ENCODE peak calls at places on chromosomes 6 and 20, in eight cellular contexts. L, H, Q, D, G, A, X and M are unnamed samples. For H3K36me3, the result is how much of the 10 kb centered on the place peaks cover.

GRCh38 chr6:118965354-118965753 is 30.4 kb upstream of the MCM9 start:
- DNase-seq in H (no peak), X (no peak), L (no peak), Q (no peak), G (no peak), A (no peak), D (no peak), M (no peak)

GRCh38 chr6:139129284-139129683 is 5.6 kb upstream of the HECA start:
- DNase-seq in Q (no peak), L (peak), A (no peak), D (no peak), X (no peak), G (no peak), H (no peak), M (no peak)

GRCh38 chr20:25984933-25985332 is 288.3 kb upstream of the ZNF337 start:
- DNase-seq in Q (no peak), H (no peak), G (no peak), D (peak), A (no peak), L (no peak), X (peak), M (no peak)

GRCh38 chr20:309306-309840 is 12.0 kb downstream of the ZCCHC3 start:
- DNase-seq in H (no peak), A (no peak), Q (no peak), D (no peak), G (no peak), X (no peak), L (no peak), M (no peak)

GRCh38 chr6:111210074-111210729 is 122.9 kb downstream of the SLC16A10 start:
- DNase-seq in Q (peak), G (peak), A (no peak), H (no peak), L (peak), D (no peak), X (no peak), M (peak)

GRCh38 chr6:88730602-88731001 is 232.8 kb downstream of the RNGTT start:
- DNase-seq in A (no peak), G (no peak), X (no peak), H (no peak), D (no peak), Q (peak), L (peak), M (peak)

GRCh38 chr20:53914091-53914860 is 156.1 kb downstream of the BCAS1 start:
- DNase-seq in D (no peak), A (no peak), L (no peak), Q (no peak), G (no peak), H (no peak), X (peak), M (no peak)

GRCh38 chr20:64065973-64066341 is 3.0 kb downstream of the TCEA2 start:
- DNase-seq in X (peak), Q (peak), D (no peak), L (peak), G (peak), A (no peak), H (no peak), M (no peak)

GRCh38 chr6:166005846-166006592 is 161.6 kb downstream of the TBXT start:
- DNase-seq in A (no peak), X (peak), Q (no peak), L (no peak), H (peak), D (peak), G (no peak), M (peak)

GRCh38 chr6:151885234-151885633 is 77.8 kb downstream of the ESR1 start:
- DNase-seq in L (peak), X (no peak), A (no peak), G (no peak), H (no peak), D (no peak), Q (no peak), M (no peak)

GRCh38 chr20:19478320-19478719 is 265.9 kb downstream of the SLC24A3 start:
- DNase-seq in X (no peak), A (no peak), L (no peak), G (no peak), D (no peak), Q (no peak), H (no peak), M (no peak)

GRCh38 chr6:170122676-170123075 is 168.2 kb downstream of the DLL1 start:
- DNase-seq in G (no peak), A (no peak), Q (no peak), H (no peak), X (no peak), L (peak), D (no peak), M (no peak)

GRCh38 chr20:31769681-31770080 is 30.6 kb downstream of the TPX2 start:
- DNase-seq in A (no peak), D (no peak), X (no peak), L (no peak), G (no peak), Q (no peak), H (no peak), M (no peak)

GRCh38 chr6:36301085-36301658 is 31.3 kb downstream of the PNPLA1 start:
- DNase-seq in Q (no peak), A (no peak), X (no peak), H (no peak), L (no peak), D (no peak), G (no peak), M (no peak)

GRCh38 chr6:161292145-161292544 is 18.3 kb upstream of the AGPAT4 start:
- DNase-seq in G (no peak), D (no peak), H (no peak), A (no peak), Q (peak), X (no peak), L (no peak), M (peak)

GRCh38 chr20:48787861-48788375 is 39.9 kb downstream of the PREX1 start:
- DNase-seq in Q (no peak), A (no peak), G (no peak), X (no peak), L (peak), H (peak), D (no peak), M (no peak)

GRCh38 chr6:28598757-28599686 is 73.3 kb downstream of the GPX5 start:
- DNase-seq in A (no peak), Q (no peak), L (no peak), H (no peak), X (no peak), D (no peak), G (no peak), M (no peak)

GRCh38 chr20:46202758-46203509 is 84.8 kb downstream of the CD40 start:
- DNase-seq in G (no peak), D (peak), X (no peak), A (no peak), L (no peak), Q (no peak), H (no peak), M (no peak)

GRCh38 chr6:136403166-136403980 is 113.7 kb upstream of the BCLAF1 start:
- DNase-seq in A (no peak), H (no peak), Q (no peak), X (no peak), D (no peak), L (peak), G (peak), M (no peak)

GRCh38 chr6:125954735-125955410 is 1.7 kb upstream of the HINT3 start:
- DNase-seq in D (no peak), A (no peak), G (no peak), H (no peak), L (no peak), X (no peak), Q (no peak), M (no peak)

GRCh38 chr6:27545271-27546046 is 72.6 kb upstream of the ZNF184 start:
- DNase-seq in D (no peak), A (no peak), X (no peak), H (no peak), Q (peak), G (peak), L (peak), M (peak)

GRCh38 chr20:3927486-3928291 is 38.5 kb downstream of the PANK2 start:
- DNase-seq in G (no peak), A (no peak), D (peak), L (no peak), Q (peak), H (no peak), X (no peak), M (peak)

GRCh38 chr20:13221673-13222318 is 722 bp downstream of the ISM1 start:
- DNase-seq in Q (peak), G (peak), L (peak), H (peak), D (no peak), X (peak), A (no peak), M (peak)

GRCh38 chr20:53080969-53081871 is 109.1 kb downstream of the TSHZ2 start:
- DNase-seq in A (no peak), Q (no peak), X (peak), D (peak), L (peak), G (no peak), H (no peak), M (no peak)

GRCh38 chr6:25703005-25703404 is 51.0 kb downstream of the SCGN start:
- DNase-seq in D (no peak), H (no peak), X (no peak), A (no peak), L (no peak), Q (no peak), G (no peak), M (no peak)

GRCh38 chr20:6976096-6976495 is 208.6 kb downstream of the BMP2 start:
- DNase-seq in X (no peak), D (no peak), A (no peak), Q (no peak), L (no peak), H (no peak), G (no peak), M (no peak)

GRCh38 chr20:54479138-54479906 is 3.9 kb downstream of the DOK5 start:
- DNase-seq in L (no peak), X (no peak), Q (peak), G (peak), H (no peak), A (no peak), D (no peak), M (peak)

GRCh38 chr6:114304304-114304887 is 38.4 kb downstream of the HS3ST5 start:
- DNase-seq in D (no peak), L (peak), G (peak), Q (peak), H (no peak), X (no peak), A (no peak), M (no peak)

GRCh38 chr20:50517817-50518154 is 7.6 kb downstream of the PTPN1 start:
- DNase-seq in G (no peak), A (no peak), Q (no peak), D (no peak), X (no peak), L (no peak), H (no peak), M (no peak)

GRCh38 chr6:96410467-96410866 is 111.1 kb upstream of the UFL1 start:
- DNase-seq in Q (no peak), L (no peak), D (no peak), A (no peak), G (no peak), H (no peak), X (no peak), M (no peak)

GRCh38 chr6:168427184-168427583 is 13.8 kb upstream of the SMOC2 start:
- DNase-seq in A (no peak), L (no peak), Q (no peak), H (no peak), D (no peak), G (no peak), X (no peak), M (no peak)

GRCh38 chr6:127347188-127347587 is 3.8 kb upstream of the ECHDC1 start:
- DNase-seq in D (no peak), A (no peak), G (no peak), X (no peak), L (peak), Q (no peak), H (no peak), M (no peak)

GRCh38 chr6:139028658-139029469 is at the start of gene ABRACL:
- DNase-seq in D (peak), A (peak), G (peak), L (peak), H (peak), Q (peak), X (peak), M (peak)

GRCh38 chr6:152605901-152606390 is 31.2 kb downstream of the SYNE1 start:
- DNase-seq in G (no peak), Q (no peak), D (no peak), X (no peak), A (no peak), H (no peak), L (no peak), M (no peak)

GRCh38 chr20:33568378-33569289 is 78.7 kb downstream of the CBFA2T2 start:
- DNase-seq in Q (peak), D (peak), H (no peak), X (no peak), G (no peak), A (no peak), L (no peak), M (peak)

GRCh38 chr20:16040742-16041141 is 532.5 kb downstream of the KIF16B start:
- DNase-seq in A (no peak), D (no peak), H (no peak), L (no peak), G (no peak), Q (no peak), X (no peak), M (no peak)

GRCh38 chr6:31945507-31946369 is at the start of gene CFB:
- DNase-seq in L (peak), A (peak), Q (peak), H (peak), D (peak), X (peak), G (no peak), M (peak)

GRCh38 chr6:42569102-42570028 is 5.5 kb downstream of the UBR2 start:
- DNase-seq in G (no peak), H (no peak), A (no peak), D (no peak), Q (no peak), X (no peak), L (peak), M (no peak)

GRCh38 chr6:31305674-31306219 is 33.9 kb upstream of the HLA-C start:
- DNase-seq in Q (no peak), A (no peak), D (no peak), H (no peak), G (no peak), X (no peak), L (no peak), M (no peak)

GRCh38 chr6:100568255-100568654 is 103.5 kb upstream of the SIM1 start:
- DNase-seq in L (peak), Q (no peak), A (no peak), G (no peak), X (no peak), H (no peak), D (no peak), M (no peak)

GRCh38 chr6:73362358-73362757 is at the start of gene KHDC3L:
- DNase-seq in Q (no peak), A (no peak), L (no peak), G (no peak), D (no peak), H (no peak), X (no peak), M (no peak)
- TF ChIP-seq CTCF in Q (no peak), A (no peak), L (no peak), G (no peak), D (no peak), H (no peak), X (no peak), M (no peak)

GRCh38 chr6:149330133-149330532 is 12.6 kb downstream of the TAB2 start:
- DNase-seq in A (no peak), G (no peak), H (no peak), L (no peak), X (no peak), D (no peak), Q (no peak), M (no peak)

GRCh38 chr6:149331043-149331807 is 13.7 kb downstream of the TAB2 start:
- DNase-seq in D (no peak), A (no peak), G (no peak), H (no peak), Q (no peak), L (no peak), X (no peak), M (no peak)

GRCh38 chr6:149332602-149333311 is 15.2 kb downstream of the TAB2 start:
- DNase-seq in H (no peak), A (no peak), L (no peak), Q (no peak), X (no peak), G (no peak), D (no peak), M (no peak)

GRCh38 chr6:149334201-149334600 is 16.7 kb downstream of the TAB2 start:
- DNase-seq in X (no peak), L (peak), H (no peak), Q (no peak), D (no peak), A (no peak), G (no peak), M (no peak)

DNA sequence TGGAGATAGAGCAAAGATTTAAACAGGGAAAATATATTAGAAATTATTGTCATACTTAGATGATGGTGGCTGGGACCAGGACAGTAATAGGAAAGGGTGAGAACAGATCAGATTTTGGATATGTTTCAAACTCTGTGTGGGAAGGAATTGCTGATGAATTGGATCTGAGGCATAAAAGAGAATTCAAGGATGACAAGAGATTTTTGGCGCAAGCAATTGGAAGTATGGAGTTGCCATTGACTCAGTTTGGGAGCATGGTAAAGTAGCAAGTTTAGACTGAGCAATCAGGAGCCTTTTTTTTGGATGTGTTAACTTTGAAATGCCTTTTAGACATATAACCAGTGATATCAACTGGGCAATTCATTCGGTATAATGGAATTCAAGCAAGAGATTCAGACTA is 14.4 kb downstream of the TAB2 start:
- DNase-seq in A (no peak), Q (no peak), H (no peak), L (no peak), D (no peak), G (no peak), X (no peak), M (no peak)
- H3K4me3 ChIP-seq in A (no peak), Q (no peak), H (no peak), L (no peak), D (no peak), G (no peak), X (no peak), M (no peak)

DNA sequence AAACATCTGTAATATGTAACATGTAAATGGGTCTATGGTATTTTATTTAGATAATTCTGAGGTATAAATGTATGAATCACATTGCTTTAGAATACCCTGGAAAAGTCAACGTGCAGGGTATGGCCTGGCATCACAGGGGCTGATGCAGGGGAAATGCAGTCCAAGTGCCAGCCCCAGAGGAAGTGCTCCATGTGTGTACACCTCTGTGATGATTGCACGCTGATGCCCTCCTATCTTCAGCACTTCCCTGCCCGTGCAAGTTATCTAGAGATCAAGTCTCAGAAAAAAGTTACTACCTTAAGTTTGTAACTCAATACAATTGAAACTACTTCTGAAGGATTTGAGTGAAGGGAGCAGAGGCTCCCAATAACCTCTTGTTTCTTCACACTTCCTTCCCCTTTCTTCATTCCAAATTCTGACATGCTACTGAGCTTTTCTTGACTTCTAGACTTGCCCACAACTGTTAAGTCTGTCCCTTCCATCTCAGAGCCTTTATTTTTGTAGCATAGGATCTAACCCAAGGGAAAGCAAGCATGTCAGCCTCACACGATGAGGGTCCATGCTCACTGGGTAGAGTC is 2.2 kb downstream of the SMLR1 start:
- DNase-seq in G (no peak), H (no peak), D (no peak), L (no peak), A (no peak), X (no peak), Q (no peak), M (no peak)
- H3K36me3 ChIP-seq in G (under half), H (under half), D (under half), L (under half), A (under half), X (under half), Q (under half), M (under half)

DNA sequence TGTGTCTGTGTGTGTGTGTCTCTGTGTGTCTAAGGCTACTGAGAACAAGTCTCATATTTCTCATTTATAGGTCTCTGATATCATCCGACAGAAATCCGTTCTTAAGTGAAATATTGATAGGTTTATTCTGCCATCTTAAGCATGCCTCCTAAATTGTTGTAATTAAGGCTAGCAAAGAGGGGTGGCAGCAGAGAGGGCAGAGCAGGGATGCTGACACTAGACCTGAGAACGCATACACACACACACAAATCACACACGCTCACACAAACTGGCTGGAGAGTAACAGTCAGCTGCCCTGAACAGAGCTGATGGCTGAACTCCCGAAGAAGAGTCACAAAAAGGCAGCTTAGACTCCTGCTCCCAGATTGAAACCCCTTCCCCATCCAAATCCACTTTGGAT is 85.0 kb upstream of the LRFN2 start:
- DNase-seq in X (no peak), G (no peak), H (no peak), L (no peak), Q (peak), A (no peak), D (no peak), M (peak)
- TF ChIP-seq CTCF in X (no peak), G (no peak), H (no peak), L (peak), Q (peak), A (no peak), D (no peak), M (peak)

GRCh38 chr6:15268130-15268908 is 22.4 kb downstream of the JARID2 start:
- DNase-seq in X (no peak), Q (peak), A (no peak), H (no peak), G (no peak), L (no peak), D (no peak), M (peak)
- H3K4me3 ChIP-seq in X (no peak), Q (peak), A (no peak), H (no peak), G (no peak), L (no peak), D (no peak), M (peak)

GRCh38 chr6:148517518-148517917 is 174.9 kb downstream of the SASH1 start:
- DNase-seq in Q (no peak), H (no peak), L (no peak), A (no peak), D (no peak), G (no peak), X (no peak), M (no peak)
- H3K36me3 ChIP-seq in Q (under half), H (under half), L (under half), A (under half), D (under half), G (under half), X (under half), M (under half)

GRCh38 chr6:37653933-37654565 is 43.6 kb downstream of the MDGA1 start:
- DNase-seq in D (no peak), X (peak), G (peak), L (peak), H (peak), A (no peak), Q (peak), M (no peak)
- TF ChIP-seq CTCF in D (no peak), X (peak), G (peak), L (peak), H (no peak), A (peak), Q (peak), M (peak)